ENCODE peak calls at places on chromosomes 5 and 9, in five cellular contexts. B is lung microvascular endothelial cell; H is iris pigment epithelial cell; M is kidney tubule cell; G is central memory CD4-positive, alpha-beta T cell. X is an unnamed sample.

GRCh38 chr5:115884704-115885103 is 43.0 kb downstream of the AP3S1 start:
- DNase-seq in B (no peak), H (no peak), M (no peak), G (no peak), X (no peak)

GRCh38 chr9:109254317-109254716 is 66.5 kb downstream of the EPB41L4B start:
- DNase-seq in B (no peak), H (peak), M (peak), G (no peak), X (peak)

GRCh38 chr9:113042884-113043657 is 13.5 kb downstream of the ZFP37 start:
- DNase-seq in B (no peak), H (peak), M (no peak), G (no peak), X (peak)

GRCh38 chr9:124285903-124286291 is 28.1 kb downstream of the NEK6 start:
- DNase-seq in B (peak), H (peak), M (peak), G (no peak), X (peak)

GRCh38 chr5:147101654-147102053 is 133.2 kb upstream of the STK32A start:
- DNase-seq in B (no peak), H (peak), M (peak), G (no peak), X (peak)

GRCh38 chr9:71941060-71941568 is 29.7 kb downstream of the C9orf85 start:
- DNase-seq in B (no peak), H (peak), M (no peak), G (no peak), X (peak)

GRCh38 chr5:159480849-159481248 is 150.6 kb upstream of the IL12B start:
- DNase-seq in B (no peak), H (no peak), M (no peak), G (no peak), X (no peak)

GRCh38 chr9:131382850-131383729 is 10.8 kb upstream of the PRRC2B start:
- DNase-seq in B (no peak), H (peak), M (peak), G (no peak), X (peak)

GRCh38 chr5:174741352-174741751 is 17.0 kb downstream of the MSX2 start:
- DNase-seq in B (no peak), H (no peak), M (no peak), G (no peak), X (no peak)

GRCh38 chr9:96618209-96619108 is 1.2 kb downstream of the CDC14B start:
- DNase-seq in B (peak), H (peak), M (peak), G (no peak), X (peak)

GRCh38 chr5:130386155-130386554 is 481.9 kb downstream of the CHSY3 start:
- DNase-seq in B (no peak), H (no peak), M (no peak), G (no peak), X (peak)

GRCh38 chr5:133343196-133343595 is 269.1 kb downstream of the FSTL4 start:
- DNase-seq in B (no peak), H (no peak), M (no peak), G (no peak), X (no peak)

GRCh38 chr9:17082343-17082742 is 52.5 kb upstream of the CNTLN start:
- DNase-seq in B (no peak), H (peak), M (no peak), G (no peak), X (peak)

GRCh38 chr9:113005777-113006176 is 6.2 kb downstream of the ZNF883 start:
- DNase-seq in B (no peak), H (no peak), M (no peak), G (no peak), X (no peak)

GRCh38 chr9:85158512-85158911 is 489.0 kb downstream of the NTRK2 start:
- DNase-seq in B (no peak), H (no peak), M (no peak), G (no peak), X (no peak)

GRCh38 chr5:90792725-90793124 is 234.1 kb downstream of the ADGRV1 start:
- DNase-seq in B (no peak), H (peak), M (peak), G (no peak), X (peak)

GRCh38 chr5:119287547-119288073 is 68.2 kb upstream of the TNFAIP8 start:
- DNase-seq in B (no peak), H (peak), M (peak), G (peak), X (no peak)

GRCh38 chr5:169626779-169627178 is 10.3 kb upstream of the DOCK2 start:
- DNase-seq in B (peak), H (peak), M (peak), G (no peak), X (peak)

GRCh38 chr9:18358325-18358724 is 115.6 kb upstream of the ADAMTSL1 start:
- DNase-seq in B (peak), H (peak), M (peak), G (no peak), X (no peak)

GRCh38 chr9:132997591-132997990 is 19.1 kb downstream of the GFI1B start:
- DNase-seq in B (no peak), H (peak), M (peak), G (no peak), X (peak)

GRCh38 chr9:118976160-118976559 is 393.1 kb downstream of the BRINP1 start:
- DNase-seq in B (no peak), H (no peak), M (no peak), G (no peak), X (no peak)

GRCh38 chr9:111803924-111804323 is 9.2 kb upstream of the SHOC1 start:
- DNase-seq in B (no peak), H (no peak), M (no peak), G (no peak), X (no peak)

GRCh38 chr5:91409304-91409703 is 26.2 kb upstream of the ARRDC3 start:
- DNase-seq in B (no peak), H (no peak), M (no peak), G (no peak), X (no peak)

GRCh38 chr5:77953374-77953773 is 177.2 kb upstream of the TBCA start:
- DNase-seq in B (no peak), H (no peak), M (no peak), G (no peak), X (no peak)

GRCh38 chr5:45101146-45101545 is 292.4 kb downstream of the MRPS30 start:
- DNase-seq in B (no peak), H (no peak), M (no peak), G (no peak), X (no peak)

GRCh38 chr5:123950701-123951100 is 438.7 kb downstream of the CSNK1G3 start:
- DNase-seq in B (no peak), H (no peak), M (no peak), G (no peak), X (no peak)

GRCh38 chr9:137222190-137223077 is at the start of gene RNF208:
- DNase-seq in B (no peak), H (no peak), M (no peak), G (no peak), X (no peak)

GRCh38 chr5:180332051-180332517 is 21.1 kb downstream of the GFPT2 start:
- DNase-seq in B (no peak), H (no peak), M (no peak), G (no peak), X (peak)

GRCh38 chr5:143341807-143342570 is 61.5 kb downstream of the NR3C1 start:
- DNase-seq in B (peak), H (peak), M (peak), G (no peak), X (peak)

GRCh38 chr9:113309204-113309813 is 6.1 kb upstream of the RNF183 start:
- DNase-seq in B (peak), H (peak), M (peak), G (peak), X (peak)

GRCh38 chr5:72070519-72070918 is 36.8 kb upstream of the MAP1B start:
- DNase-seq in B (no peak), H (no peak), M (no peak), G (no peak), X (no peak)

GRCh38 chr9:18260527-18260926 is 213.4 kb upstream of the ADAMTSL1 start:
- DNase-seq in B (no peak), H (no peak), M (peak), G (no peak), X (peak)

GRCh38 chr9:89615661-89616060 is 10.8 kb downstream of the GADD45G start:
- DNase-seq in B (no peak), H (no peak), M (no peak), G (no peak), X (no peak)

GRCh38 chr5:68872088-68872842 is 221.5 kb upstream of the SLC30A5 start:
- DNase-seq in B (no peak), H (peak), M (no peak), G (no peak), X (no peak)

GRCh38 chr5:123659006-123659405 is 147.0 kb downstream of the CSNK1G3 start:
- DNase-seq in B (no peak), H (peak), M (no peak), G (no peak), X (no peak)

GRCh38 chr5:6478793-6479192 is 30.1 kb downstream of the UBE2QL1 start:
- DNase-seq in B (no peak), H (no peak), M (no peak), G (no peak), X (no peak)

X was measured in fibroblast of pulmonary artery.